ENCODE peak calls at places on chromosomes 11 and 22, in ten cellular contexts. K, O, M, T, C, E, Z, L, J and I are unnamed samples.

GRCh38 chr11:10528121-10528520 is 12.9 kb downstream of the RNF141 start:
- DNase-seq in M (no peak), K (no peak), E (no peak), C (no peak), T (no peak), J (no peak), Z (no peak), L (no peak), O (no peak), I (no peak)

GRCh38 chr11:37817727-37818270 is 1219.8 kb upstream of the RAG2 start:
- DNase-seq in J (no peak), Z (no peak), C (no peak), T (no peak), M (no peak), L (no peak), E (peak), O (no peak), K (no peak), I (no peak)

GRCh38 chr22:19766506-19767426 is 6.2 kb downstream of the TBX1 start:
- DNase-seq in T (peak), Z (no peak), M (peak), L (peak), O (no peak), K (no peak), C (peak), J (peak), E (peak), I (no peak)

GRCh38 chr22:46047841-46048595 is 71.1 kb upstream of the WNT7B start:
- DNase-seq in O (no peak), T (no peak), M (no peak), C (no peak), K (no peak), Z (no peak), J (no peak), E (no peak), L (no peak), I (no peak)

GRCh38 chr11:8426076-8426475 is 162.4 kb upstream of the LMO1 start:
- DNase-seq in T (no peak), Z (no peak), M (no peak), L (no peak), O (no peak), K (no peak), E (no peak), C (no peak), J (no peak), I (no peak)

GRCh38 chr22:49208003-49208402 is 619.7 kb downstream of the BRD1 start:
- DNase-seq in K (no peak), C (no peak), J (no peak), Z (no peak), O (no peak), L (no peak), T (no peak), M (no peak), E (no peak), I (no peak)

GRCh38 chr22:30968015-30968923 is at the start of gene MORC2:
- DNase-seq in J (no peak), L (no peak), O (no peak), T (no peak), Z (no peak), E (no peak), M (no peak), C (no peak), K (peak), I (peak)

GRCh38 chr22:32823024-32823730 is 21.7 kb downstream of the TIMP3 start:
- DNase-seq in L (peak), Z (peak), K (no peak), T (no peak), M (no peak), C (no peak), E (peak), J (no peak), O (no peak), I (no peak)

GRCh38 chr11:4851033-4851432 is 2.0 kb upstream of the OR51S1 start:
- DNase-seq in E (no peak), M (peak), Z (no peak), C (no peak), J (no peak), O (no peak), T (no peak), L (no peak), K (no peak), I (no peak)

GRCh38 chr11:61152816-61153592 is 8.2 kb downstream of the VPS37C start:
- DNase-seq in T (no peak), O (peak), J (no peak), L (no peak), M (peak), K (no peak), E (peak), C (no peak), Z (no peak), I (no peak)

GRCh38 chr22:32880906-32881596 is 79.5 kb downstream of the TIMP3 start:
- DNase-seq in Z (peak), T (no peak), C (peak), E (peak), K (no peak), M (peak), O (no peak), J (no peak), L (peak), I (no peak)

GRCh38 chr22:36417281-36417686 is 29.5 kb upstream of the MYH9 start:
- DNase-seq in M (no peak), E (peak), C (no peak), J (no peak), T (no peak), K (no peak), O (no peak), L (no peak), Z (no peak), I (no peak)

GRCh38 chr11:57357827-57358226 is 19.7 kb downstream of the P2RX3 start:
- DNase-seq in K (no peak), L (no peak), Z (no peak), M (no peak), O (no peak), C (no peak), T (no peak), E (no peak), J (no peak), I (no peak)

GRCh38 chr11:64638017-64638664 is 47.1 kb downstream of the SLC22A12 start:
- DNase-seq in M (no peak), T (no peak), C (no peak), E (no peak), L (no peak), O (no peak), K (peak), Z (no peak), J (no peak), I (peak)

GRCh38 chr22:37775785-37776638 is 31.7 kb upstream of the GCAT start:
- DNase-seq in Z (no peak), O (no peak), K (no peak), C (no peak), E (peak), L (no peak), T (no peak), J (no peak), M (no peak), I (no peak)

GRCh38 chr11:65209711-65210360 is 28.1 kb downstream of the CAPN1 start:
- DNase-seq in O (no peak), E (no peak), K (no peak), J (no peak), T (no peak), M (no peak), C (no peak), L (no peak), Z (no peak), I (no peak)

GRCh38 chr11:116180806-116181600 is 591.8 kb downstream of the BUD13 start:
- DNase-seq in T (no peak), M (no peak), O (no peak), E (no peak), L (no peak), Z (peak), J (no peak), K (no peak), C (no peak), I (no peak)

GRCh38 chr11:117189191-117189940 is 9.8 kb upstream of the TAGLN start:
- DNase-seq in T (peak), O (no peak), C (peak), Z (no peak), E (no peak), M (no peak), K (no peak), L (no peak), J (no peak), I (no peak)

GRCh38 chr11:38345286-38345685 is 1747.2 kb upstream of the RAG2 start:
- DNase-seq in O (no peak), E (peak), L (no peak), K (no peak), Z (no peak), T (no peak), M (peak), J (no peak), C (no peak), I (no peak)

GRCh38 chr22:19714320-19715252 is at the start of gene SEPTIN5:
- DNase-seq in L (peak), E (no peak), K (no peak), M (no peak), T (no peak), O (no peak), Z (no peak), C (no peak), J (no peak), I (no peak)

GRCh38 chr11:109023029-109023428 is 358.2 kb downstream of the DDX10 start:
- DNase-seq in E (no peak), Z (no peak), M (no peak), C (no peak), L (no peak), O (no peak), J (no peak), K (no peak), T (no peak), I (no peak)

GRCh38 chr11:14898286-14899086 is 6.5 kb upstream of the CYP2R1 start:
- DNase-seq in C (no peak), K (no peak), Z (no peak), T (no peak), E (no peak), M (no peak), J (no peak), L (no peak), O (no peak), I (no peak)

GRCh38 chr11:85815186-85815911 is 4.4 kb upstream of the SYTL2 start:
- DNase-seq in L (no peak), T (no peak), M (no peak), O (peak), K (no peak), Z (no peak), C (no peak), J (no peak), E (peak), I (no peak)

GRCh38 chr11:9405721-9406120 is 21.3 kb downstream of the IPO7 start:
- DNase-seq in T (no peak), M (no peak), C (no peak), E (no peak), Z (no peak), O (no peak), K (no peak), L (no peak), J (no peak), I (no peak)